ENCODE peak calls at places on chromosome 11, in ten cellular contexts. V is AG04450, G is psoas muscle, P is foreskin keratinocyte, Z is AG09309, U is H9, N is lower lobe of right lung, J is dorsolateral prefrontal cortex, B is heart left ventricle, A is fibroblast of the aortic adventitia. D is an unnamed sample.

GRCh38 chr11:17734986-17735822 is 623 bp downstream of the KCNC1 start:
- DNase-seq in V (peak; percentile 27), G (peak; percentile 73), P (peak; percentile 22), Z (peak; percentile 2), U (peak; percentile 80), N (peak; percentile 68), J (no peak), B (peak; percentile 48), A (peak; percentile 59), D (peak; percentile 93)

GRCh38 chr11:31236052-31236652 is 133.4 kb downstream of the DCDC1 start:
- DNase-seq in V (no peak), G (no peak), P (no peak), Z (no peak), U (no peak), N (no peak), J (no peak), B (no peak), A (peak; percentile 20), D (no peak)

GRCh38 chr11:64558065-64558745 is 32.8 kb upstream of the SLC22A12 start:
- DNase-seq in V (no peak), G (no peak), P (no peak), Z (no peak), U (peak; percentile 66), N (no peak), J (no peak), B (no peak), A (no peak), D (no peak)

GRCh38 chr11:63999349-64000025 is 13.2 kb downstream of the OTUB1 start:
- DNase-seq in V (no peak), G (peak; percentile 54), P (peak; percentile 89), Z (no peak), U (peak; percentile 92), N (peak; percentile 63), J (no peak), B (peak; percentile 44), A (peak; percentile 21), D (peak; percentile 79)

GRCh38 chr11:20364412-20364792 is 888 bp downstream of the HTATIP2 start:
- DNase-seq in V (no peak), G (peak; percentile 16), P (no peak), Z (no peak), U (peak; percentile 42), N (no peak), J (no peak), B (no peak), A (no peak), D (no peak)

GRCh38 chr11:69650832-69651344 is 9.9 kb downstream of the CCND1 start:
- DNase-seq in V (no peak), G (peak; percentile 5), P (no peak), Z (no peak), U (no peak), N (peak; percentile 40), J (no peak), B (no peak), A (no peak), D (no peak)

GRCh38 chr11:235180-235997 is 753 bp downstream of the SIRT3 start:
- DNase-seq in V (no peak), G (no peak), P (no peak), Z (no peak), U (no peak), N (no peak), J (no peak), B (no peak), A (peak; percentile 34), D (no peak)

GRCh38 chr11:117690484-117691205 is 106.4 kb downstream of the DSCAML1 start:
- DNase-seq in V (no peak), G (no peak), P (no peak), Z (no peak), U (no peak), N (no peak), J (no peak), B (no peak), A (no peak), D (no peak)

GRCh38 chr11:10653242-10653641 is 40.3 kb downstream of the IRAG1 start:
- DNase-seq in V (no peak), G (no peak), P (no peak), Z (no peak), U (no peak), N (no peak), J (no peak), B (no peak), A (peak; percentile 39), D (no peak)

GRCh38 chr11:10655931-10656576 is 37.5 kb downstream of the IRAG1 start:
- DNase-seq in V (no peak), G (no peak), P (no peak), Z (no peak), U (no peak), N (no peak), J (no peak), B (no peak), A (no peak), D (no peak)

GRCh38 chr11:10651579-10652361 is 41.8 kb downstream of the IRAG1 start:
- DNase-seq in V (no peak), G (peak; percentile 19), P (no peak), Z (no peak), U (no peak), N (no peak), J (no peak), B (peak; percentile 28), A (no peak), D (no peak)

GRCh38 chr11:10655227-10655626 is 38.3 kb downstream of the IRAG1 start:
- DNase-seq in V (no peak), G (no peak), P (no peak), Z (no peak), U (no peak), N (no peak), J (no peak), B (no peak), A (no peak), D (no peak)

GRCh38 chr11:10654211-10655150 is 39.1 kb downstream of the IRAG1 start:
- DNase-seq in V (no peak), G (no peak), P (peak; percentile 61), Z (no peak), U (no peak), N (no peak), J (no peak), B (no peak), A (peak; percentile 87), D (no peak)
- TF ChIP-seq CTCF in V (peak; percentile 60), G (peak; percentile 71), P (peak; percentile 85), Z (peak; percentile 65), U (peak; percentile 86), N (peak; percentile 75), J (peak; percentile 80), B (peak; percentile 66), A (peak; percentile 64), D (peak; percentile 62)

GRCh38 chr11:113694390-113694789 is 11.7 kb downstream of the TMPRSS5 start:
- DNase-seq in V (no peak), G (no peak), P (no peak), Z (no peak), U (no peak), N (no peak), J (no peak), B (no peak), A (no peak), D (no peak)

GRCh38 chr11:113689711-113690618 is 16.1 kb downstream of the TMPRSS5 start:
- DNase-seq in V (no peak), G (no peak), P (no peak), Z (no peak), U (no peak), N (no peak), J (no peak), B (no peak), A (no peak), D (no peak)

GRCh38 chr11:113693030-113693429 is 13.1 kb downstream of the TMPRSS5 start:
- DNase-seq in V (no peak), G (no peak), P (no peak), Z (no peak), U (no peak), N (no peak), J (no peak), B (no peak), A (no peak), D (no peak)

GRCh38 chr11:113695207-113695606 is 10.9 kb downstream of the TMPRSS5 start:
- DNase-seq in V (no peak), G (no peak), P (no peak), Z (no peak), U (no peak), N (no peak), J (no peak), B (no peak), A (no peak), D (no peak)

DNA sequence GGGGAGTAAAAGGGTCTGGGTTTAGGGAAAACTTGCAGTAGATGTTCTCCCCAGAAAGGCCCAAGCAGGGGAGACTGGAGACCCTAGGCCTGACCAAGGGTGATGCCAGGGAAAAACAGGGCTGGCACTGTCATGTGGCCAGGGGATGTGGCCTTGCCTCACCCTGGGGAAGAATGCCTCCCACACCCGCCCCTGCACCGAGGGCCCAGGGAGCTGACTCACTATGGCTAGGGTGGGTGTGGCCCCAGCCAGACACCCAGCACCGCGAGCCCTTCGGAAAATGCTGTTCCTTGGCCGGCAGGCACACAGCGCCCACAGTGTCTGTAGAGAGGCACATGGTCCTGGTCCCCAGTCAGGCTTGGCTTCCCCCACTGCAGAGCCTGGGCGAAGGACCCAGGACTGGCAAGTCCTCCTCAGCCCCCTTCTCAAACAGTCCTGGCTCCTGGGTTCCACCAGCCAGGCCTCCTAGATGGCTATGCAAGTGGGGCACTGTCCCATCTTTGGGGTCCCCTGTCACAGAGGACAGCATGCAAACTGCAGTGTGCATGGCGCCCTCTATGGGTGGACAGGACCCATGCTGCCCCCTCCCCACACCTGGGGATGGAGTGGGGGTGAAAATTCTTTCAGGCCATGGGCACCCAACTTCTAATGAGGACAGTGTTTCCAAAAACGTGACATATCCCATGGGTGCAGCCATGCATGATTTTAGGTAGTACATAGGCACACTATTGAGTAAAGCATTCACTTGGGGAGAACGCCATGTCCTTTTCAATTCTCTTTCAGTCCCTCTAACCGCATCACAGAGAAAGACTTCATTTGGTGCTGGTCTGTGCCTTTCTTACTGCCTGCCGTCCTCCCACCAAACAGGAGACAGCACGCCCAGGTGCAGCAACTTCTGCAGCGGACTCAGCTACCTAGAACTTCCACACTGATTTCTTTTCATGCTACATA is 15.2 kb downstream of the TMPRSS5 start:
- DNase-seq in V (no peak), G (peak; percentile 56), P (peak; percentile 78), Z (peak; percentile 20), U (peak; percentile 76), N (peak; percentile 68), J (no peak), B (no peak), A (peak; percentile 22), D (peak; percentile 44)
- TF ChIP-seq CTCF in V (no peak), G (no peak), P (peak; percentile 30), Z (peak; percentile 32), U (peak; percentile 97), N (peak; percentile 30), J (peak; percentile 46), B (no peak), A (no peak), D (peak; percentile 54)

DNA sequence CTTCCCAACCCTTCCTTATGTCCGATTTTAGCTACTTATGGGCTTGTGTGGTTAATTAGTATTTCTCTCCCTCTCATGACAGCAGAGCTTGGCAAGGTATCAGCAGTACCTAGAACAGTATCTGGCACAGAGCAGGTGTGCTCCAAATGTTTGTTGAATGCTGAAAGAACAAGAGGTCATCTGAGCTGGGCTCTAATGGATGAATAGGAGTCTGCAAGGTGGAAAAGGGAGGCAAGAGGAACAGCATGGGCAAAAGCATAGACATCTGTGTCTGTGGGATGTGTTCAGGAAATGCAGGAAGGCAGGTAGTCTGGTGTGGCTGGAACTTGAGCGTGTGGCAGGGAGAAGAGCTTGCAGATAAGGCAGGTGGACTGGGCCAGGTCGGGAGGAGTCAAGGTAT is 19.0 kb downstream of the PRG3 start:
- DNase-seq in V (no peak), G (no peak), P (no peak), Z (no peak), U (no peak), N (no peak), J (no peak), B (no peak), A (no peak), D (no peak)
- TF ChIP-seq CTCF in V (no peak), G (no peak), P (no peak), Z (no peak), U (no peak), N (no peak), J (no peak), B (no peak), A (no peak), D (no peak)

GRCh38 chr11:46541593-46542371 is 52.0 kb downstream of the AMBRA1 start:
- DNase-seq in V (no peak), G (peak; percentile 38), P (no peak), Z (no peak), U (no peak), N (peak; percentile 87), J (peak; percentile 55), B (peak; percentile 27), A (no peak), D (no peak)
- TF ChIP-seq CTCF in V (no peak), G (no peak), P (no peak), Z (no peak), U (no peak), N (no peak), J (no peak), B (no peak), A (no peak), D (no peak)